ENCODE peak calls at places on chromosomes 7 and 10, in seven cellular contexts. R is KG1; K is stimulated activated CD4-positive, alpha-beta T cell treated with anti-CD3 and anti-CD28 coated beads, Interleukin-2, amount 100 ng/mL, for 24 hours; D is endothelial cell; T is AG08395; P is A549; E is stimulated activated effector memory CD8-positive, alpha-beta T cell treated with anti-CD3 and anti-CD28 coated beads, Interleukin-12 subunit alpha, Interleukin-12 subunit beta, amount 100 ng/mL, for 72 hours. B is an unnamed sample.
A peak's percentile ranks its signal among the peaks of the same experiment; 100 is the strongest.

GRCh38 chr10:95330966-95331453 is 40.2 kb upstream of the PDLIM1 start:
- DNase-seq in R (no peak), K (no peak), D (no peak), T (no peak), P (no peak), E (no peak), B (no peak)

GRCh38 chr7:129271500-129272355 is 46.9 kb downstream of the AHCYL2 start:
- DNase-seq in R (no peak), K (peak; percentile 51), D (peak; percentile 69), T (peak; percentile 48), P (peak; percentile 28), E (peak; percentile 52), B (peak; percentile 47)

GRCh38 chr7:38179719-38180333 is 1.8 kb downstream of the STARD3NL start:
- DNase-seq in R (no peak), K (no peak), D (no peak), T (no peak), P (no peak), E (no peak), B (no peak)

GRCh38 chr10:89274928-89275327 is 23.4 kb upstream of the LIPA start:
- DNase-seq in R (no peak), K (no peak), D (no peak), T (peak; percentile 49), P (no peak), E (no peak), B (peak; percentile 55)

GRCh38 chr10:62258926-62259325 is 9.7 kb downstream of the RTKN2 start:
- DNase-seq in R (no peak), K (no peak), D (no peak), T (no peak), P (no peak), E (no peak), B (no peak)

GRCh38 chr7:113561446-113561845 is 357.4 kb downstream of the PPP1R3A start:
- DNase-seq in R (no peak), K (no peak), D (no peak), T (no peak), P (no peak), E (no peak), B (no peak)

GRCh38 chr10:121469797-121470606 is 128.2 kb downstream of the FGFR2 start:
- DNase-seq in R (no peak), K (no peak), D (no peak), T (no peak), P (no peak), E (no peak), B (no peak)

GRCh38 chr7:315516-316265 is 25.7 kb downstream of the FOXL3 start:
- DNase-seq in R (no peak), K (no peak), D (no peak), T (no peak), P (no peak), E (no peak), B (no peak)

GRCh38 chr7:50868426-50869100 is 85.9 kb upstream of the GRB10 start:
- DNase-seq in R (no peak), K (no peak), D (no peak), T (no peak), P (no peak), E (no peak), B (peak; percentile 3)

GRCh38 chr10:130954326-130954905 is 357.1 kb downstream of the TCERG1L start:
- DNase-seq in R (no peak), K (no peak), D (no peak), T (no peak), P (no peak), E (no peak), B (no peak)

GRCh38 chr10:117186832-117187615 is 10.3 kb upstream of the KCNK18 start:
- DNase-seq in R (no peak), K (no peak), D (no peak), T (peak; percentile 52), P (no peak), E (no peak), B (peak; percentile 52)

GRCh38 chr10:24007359-24007758 is 201.6 kb upstream of the KIAA1217 start:
- DNase-seq in R (no peak), K (no peak), D (no peak), T (no peak), P (no peak), E (no peak), B (no peak)

GRCh38 chr7:47639495-47640110 is 57.7 kb upstream of the TNS3 start:
- DNase-seq in R (no peak), K (no peak), D (no peak), T (no peak), P (no peak), E (no peak), B (no peak)

GRCh38 chr7:30974605-30975256 is 11.0 kb downstream of the GHRHR start:
- DNase-seq in R (no peak), K (peak; percentile 54), D (peak; percentile 82), T (peak; percentile 64), P (peak; percentile 57), E (peak; percentile 22), B (no peak)

GRCh38 chr7:122056977-122057376 is 87.1 kb downstream of the AASS start:
- DNase-seq in R (no peak), K (no peak), D (no peak), T (no peak), P (no peak), E (no peak), B (no peak)

GRCh38 chr10:27368706-27369105 is 128.1 kb upstream of the ACBD5 start:
- DNase-seq in R (no peak), K (no peak), D (no peak), T (no peak), P (no peak), E (no peak), B (no peak)

GRCh38 chr7:41592226-41592625 is 110.7 kb downstream of the INHBA start:
- DNase-seq in R (no peak), K (no peak), D (no peak), T (no peak), P (no peak), E (no peak), B (no peak)

GRCh38 chr10:62852961-62853702 is 37.0 kb upstream of the EGR2 start:
- DNase-seq in R (no peak), K (peak; percentile 54), D (no peak), T (no peak), P (no peak), E (no peak), B (no peak)

GRCh38 chr10:109475704-109476103 is 447.6 kb downstream of the XPNPEP1 start:
- DNase-seq in R (no peak), K (no peak), D (no peak), T (no peak), P (no peak), E (no peak), B (no peak)

GRCh38 chr10:7717767-7718166 is 14.7 kb downstream of the ITIH2 start:
- DNase-seq in R (no peak), K (no peak), D (no peak), T (no peak), P (no peak), E (no peak), B (no peak)

GRCh38 chr7:39238209-39238869 is 260.6 kb downstream of the POU6F2 start:
- DNase-seq in R (no peak), K (no peak), D (no peak), T (no peak), P (no peak), E (no peak), B (no peak)

GRCh38 chr10:75717126-75717916 is 285.9 kb downstream of the LRMDA start:
- DNase-seq in R (no peak), K (no peak), D (no peak), T (peak; percentile 31), P (no peak), E (no peak), B (no peak)

B was measured in HFFc6.